ENCODE peak calls at places on chromosomes 4 and X, in five cellular contexts. G is IMR-90; O is K562; R is frontal cortex; T is stimulated activated CD8-positive, alpha-beta memory T cell treated with anti-CD3 and anti-CD28 coated beads, Interleukin-15, amount 100 ng/mL, for 24 hours. V is an unnamed sample.

GRCh38 chr4:176193126-176193525 is 2.3 kb downstream of the SPATA4 start:
- DNase-seq in G (peak), O (no peak), R (no peak), T (no peak), V (no peak)

GRCh38 chr4:242121-242848 is 63.0 kb downstream of the ZNF732 start:
- DNase-seq in G (peak), O (peak), R (peak), T (peak), V (peak)

GRCh38 chr4:123453006-123453685 is 56.6 kb downstream of the SPRY1 start:
- DNase-seq in G (peak), O (no peak), R (no peak), T (no peak), V (no peak)

GRCh38 chr4:118772149-118773081 is 63.5 kb downstream of the SEC24D start:
- DNase-seq in G (peak), O (no peak), R (no peak), T (no peak), V (peak)

GRCh38 chrX:153969904-153970397 is 1.7 kb downstream of the HCFC1 start:
- DNase-seq in G (peak), O (no peak), R (no peak), T (no peak), V (no peak)

GRCh38 chrX:150813922-150814321 is 84.5 kb downstream of the CD99L2 start:
- DNase-seq in G (no peak), O (no peak), R (no peak), T (no peak), V (no peak)

GRCh38 chrX:110477593-110478228 is 119.1 kb downstream of the RTL9 start:
- DNase-seq in G (no peak), O (no peak), R (no peak), T (no peak), V (no peak)

GRCh38 chr4:176413171-176413570 is 93.4 kb downstream of the SPCS3 start:
- DNase-seq in G (no peak), O (no peak), R (no peak), T (no peak), V (no peak)